ENCODE peak calls at places on chromosomes 7 and 10, in five cellular contexts. M is cardiac muscle cell; J is IMR-90; G is CMK; C is stimulated activated naive CD8-positive, alpha-beta T cell treated with anti-CD3 and anti-CD28 coated beads, Interleukin-15, amount 100 ng/mL, for 72 hours. T is an unnamed sample.

GRCh38 chr10:70771311-70772194 is 13.6 kb downstream of the TBATA start:
- DNase-seq in M (no peak), J (no peak), G (no peak), C (no peak), T (no peak)

GRCh38 chr10:97490592-97490991 is 7.6 kb downstream of the MMS19 start:
- DNase-seq in M (no peak), J (no peak), G (no peak), C (no peak), T (no peak)

GRCh38 chr7:135774284-135774683 is 25.7 kb upstream of the FAM180A start:
- DNase-seq in M (peak; percentile 52), J (peak; percentile 87), G (no peak), C (no peak), T (no peak)

GRCh38 chr7:151844080-151844827 is 32.7 kb downstream of the PRKAG2 start:
- DNase-seq in M (peak; percentile 60), J (peak; percentile 77), G (no peak), C (no peak), T (no peak)

GRCh38 chr7:44490351-44491200 is at the start of gene NUDCD3:
- DNase-seq in M (peak; percentile 86), J (peak; percentile 77), G (peak; percentile 74), C (peak; percentile 85), T (peak; percentile 69)

GRCh38 chr10:86953747-86954680 is 3.4 kb downstream of the MMRN2 start:
- DNase-seq in M (peak; percentile 86), J (peak; percentile 35), G (peak; percentile 91), C (no peak), T (peak; percentile 80)

GRCh38 chr7:74480861-74481417 is 27.2 kb downstream of the GTF2IRD1 start:
- DNase-seq in M (peak; percentile 91), J (peak; percentile 51), G (no peak), C (no peak), T (no peak)

GRCh38 chr10:91983403-91983802 is 59.8 kb downstream of the BTAF1 start:
- DNase-seq in M (peak; percentile 55), J (no peak), G (no peak), C (no peak), T (no peak)

GRCh38 chr10:60170250-60170649 is 219.4 kb downstream of the ANK3 start:
- DNase-seq in M (no peak), J (peak; percentile 72), G (no peak), C (no peak), T (no peak)

GRCh38 chr10:100662067-100662466 is 83.3 kb upstream of the PAX2 start:
- DNase-seq in M (no peak), J (no peak), G (no peak), C (no peak), T (no peak)

GRCh38 chr10:15140640-15141039 is 27.9 kb downstream of the NMT2 start:
- DNase-seq in M (no peak), J (no peak), G (no peak), C (no peak), T (no peak)

GRCh38 chr7:134757938-134758337 is 21.5 kb upstream of the CALD1 start:
- DNase-seq in M (no peak), J (peak; percentile 78), G (no peak), C (no peak), T (no peak)

GRCh38 chr7:40000734-40001315 is 50.8 kb downstream of the CDK13 start:
- DNase-seq in M (peak; percentile 41), J (peak; percentile 59), G (no peak), C (no peak), T (no peak)

GRCh38 chr10:128042131-128042610 is 84.1 kb downstream of the MKI67 start:
- DNase-seq in M (no peak), J (no peak), G (no peak), C (no peak), T (no peak)

GRCh38 chr10:27716521-27716920 is 29.1 kb downstream of the MKX start:
- DNase-seq in M (no peak), J (peak; percentile 37), G (no peak), C (no peak), T (no peak)

GRCh38 chr10:90417466-90418210 is 440.2 kb downstream of the HTR7 start:
- DNase-seq in M (no peak), J (peak; percentile 41), G (no peak), C (no peak), T (no peak)

GRCh38 chr10:35306852-35307251 is 29.5 kb upstream of the CCNY start:
- DNase-seq in M (peak; percentile 11), J (peak; percentile 50), G (no peak), C (no peak), T (no peak)

GRCh38 chr10:30002438-30003266 is 56.7 kb downstream of the JCAD start:
- DNase-seq in M (peak; percentile 88), J (peak; percentile 70), G (peak; percentile 30), C (peak; percentile 64), T (peak; percentile 78)

GRCh38 chr10:15461353-15462108 is 90.4 kb upstream of the FAM171A1 start:
- DNase-seq in M (peak; percentile 59), J (peak; percentile 27), G (no peak), C (no peak), T (no peak)